ENCODE peak calls at places on chromosomes 6 and 20, in seven cellular contexts. M is HepG2, V is H1, J is HCT116, T is GM12878, Y is WTC11, E is K562. S is an unnamed sample.

GRCh38 chr6:163489584-163489983 is 75.1 kb downstream of the QKI start:
- DNase-seq in M (no peak), V (no peak), J (no peak), T (no peak), Y (no peak), E (no peak), S (no peak)

GRCh38 chr6:152979116-152979515 is 3.7 kb downstream of the FBXO5 start:
- DNase-seq in M (no peak), V (no peak), J (no peak), T (no peak), Y (no peak), E (no peak), S (no peak)

GRCh38 chr20:24235740-24236139 is 233.7 kb upstream of the SYNDIG1 start:
- DNase-seq in M (no peak), V (no peak), J (no peak), T (no peak), Y (no peak), E (no peak), S (no peak)

GRCh38 chr6:142074516-142074915 is 58.2 kb upstream of the GJE1 start:
- DNase-seq in M (no peak), V (no peak), J (no peak), T (no peak), Y (no peak), E (no peak), S (no peak)

GRCh38 chr6:141851063-141851462 is 281.7 kb upstream of the GJE1 start:
- DNase-seq in M (no peak), V (no peak), J (no peak), T (no peak), Y (no peak), E (no peak), S (no peak)

GRCh38 chr6:55180258-55180657 is 5.9 kb downstream of the HCRTR2 start:
- DNase-seq in M (no peak), V (no peak), J (no peak), T (no peak), Y (no peak), E (no peak), S (no peak)

GRCh38 chr6:43172127-43173007 is 1.3 kb downstream of the SRF start:
- DNase-seq in M (peak), V (no peak), J (no peak), T (no peak), Y (peak), E (peak), S (peak)

GRCh38 chr6:30441171-30441570 is 48.1 kb upstream of the HLA-E start:
- DNase-seq in M (no peak), V (no peak), J (no peak), T (no peak), Y (no peak), E (no peak), S (no peak)

GRCh38 chr6:73803562-73804221 is 107.7 kb downstream of the CD109 start:
- DNase-seq in M (peak), V (no peak), J (peak), T (no peak), Y (peak), E (peak), S (peak)

GRCh38 chr20:856361-856775 is 22.9 kb downstream of the FAM110A start:
- DNase-seq in M (no peak), V (no peak), J (peak), T (no peak), Y (no peak), E (no peak), S (no peak)

GRCh38 chr6:17354700-17355403 is 38.5 kb upstream of the CAP2 start:
- DNase-seq in M (peak), V (no peak), J (peak), T (peak), Y (no peak), E (no peak), S (no peak)

GRCh38 chr20:53660078-53660909 is 66.7 kb upstream of the ZNF217 start:
- DNase-seq in M (no peak), V (no peak), J (no peak), T (no peak), Y (peak), E (no peak), S (no peak)

GRCh38 chr6:17986656-17987575 is 519 bp downstream of the KIF13A start:
- DNase-seq in M (peak), V (no peak), J (no peak), T (no peak), Y (peak), E (peak), S (peak)

GRCh38 chr6:144066745-144067484 is 28.5 kb downstream of the SF3B5 start:
- DNase-seq in M (no peak), V (no peak), J (no peak), T (peak), Y (no peak), E (no peak), S (no peak)

GRCh38 chr20:37235065-37235464 is 26.5 kb downstream of the GHRH start:
- DNase-seq in M (no peak), V (no peak), J (no peak), T (no peak), Y (no peak), E (no peak), S (no peak)

GRCh38 chr6:164336455-164336854 is 921.9 kb downstream of the QKI start:
- DNase-seq in M (no peak), V (no peak), J (no peak), T (no peak), Y (no peak), E (no peak), S (no peak)

GRCh38 chr6:139801571-139802321 is 427.3 kb upstream of the CITED2 start:
- DNase-seq in M (no peak), V (no peak), J (no peak), T (no peak), Y (no peak), E (no peak), S (peak)

GRCh38 chr6:1536526-1537429 is 72.9 kb upstream of the FOXC1 start:
- DNase-seq in M (no peak), V (no peak), J (no peak), T (no peak), Y (no peak), E (no peak), S (no peak)

GRCh38 chr6:157644043-157644810 is 178.8 kb upstream of the SNX9 start:
- DNase-seq in M (no peak), V (no peak), J (no peak), T (no peak), Y (no peak), E (no peak), S (no peak)

GRCh38 chr20:4195499-4195898 is 180.1 kb upstream of the RNF24 start:
- DNase-seq in M (peak), V (peak), J (no peak), T (no peak), Y (peak), E (peak), S (no peak)

GRCh38 chr20:25254986-25255680 is 7.2 kb downstream of the PYGB start:
- DNase-seq in M (no peak), V (no peak), J (no peak), T (no peak), Y (no peak), E (no peak), S (no peak)

GRCh38 chr6:162153991-162154390 is 573.6 kb downstream of the PRKN start:
- DNase-seq in M (no peak), V (no peak), J (no peak), T (no peak), Y (no peak), E (no peak), S (no peak)

GRCh38 chr6:44858998-44859397 is 469.1 kb upstream of the RUNX2 start:
- DNase-seq in M (no peak), V (no peak), J (no peak), T (no peak), Y (no peak), E (no peak), S (no peak)

GRCh38 chr6:105616521-105616920 is 213.6 kb upstream of the PREP start:
- DNase-seq in M (no peak), V (no peak), J (no peak), T (no peak), Y (no peak), E (no peak), S (no peak)

GRCh38 chr6:143419526-143419925 is 31.0 kb downstream of the ADAT2 start:
- DNase-seq in M (no peak), V (no peak), J (no peak), T (no peak), Y (no peak), E (no peak), S (no peak)

GRCh38 chr20:40160151-40160550 is 528.9 kb downstream of the MAFB start:
- DNase-seq in M (peak), V (peak), J (peak), T (peak), Y (peak), E (peak), S (peak)

GRCh38 chr20:61682114-61682997 is 383.3 kb downstream of the TAF4 start:
- DNase-seq in M (no peak), V (no peak), J (no peak), T (no peak), Y (no peak), E (no peak), S (no peak)

GRCh38 chr6:64034840-64035656 is 399.4 kb downstream of the PHF3 start:
- DNase-seq in M (no peak), V (no peak), J (no peak), T (no peak), Y (no peak), E (no peak), S (no peak)

GRCh38 chr6:47111685-47112084 is 69.6 kb upstream of the ADGRF1 start:
- DNase-seq in M (peak), V (no peak), J (no peak), T (no peak), Y (no peak), E (no peak), S (no peak)

GRCh38 chr20:20413801-20414200 is 45.9 kb downstream of the INSM1 start:
- DNase-seq in M (no peak), V (no peak), J (no peak), T (no peak), Y (no peak), E (no peak), S (no peak)

GRCh38 chr20:36344517-36345132 is 38.5 kb downstream of the DLGAP4 start:
- DNase-seq in M (peak), V (no peak), J (peak), T (no peak), Y (peak), E (peak), S (peak)

GRCh38 chr6:26432622-26433021 is 7.7 kb upstream of the BTN3A3 start:
- DNase-seq in M (peak), V (no peak), J (no peak), T (no peak), Y (no peak), E (no peak), S (no peak)

GRCh38 chr20:47670913-47671312 is 114.4 kb downstream of the SULF2 start:
- DNase-seq in M (no peak), V (no peak), J (no peak), T (no peak), Y (no peak), E (no peak), S (no peak)

GRCh38 chr20:36886859-36887778 is 11.2 kb downstream of the TLDC2 start:
- DNase-seq in M (peak), V (peak), J (peak), T (peak), Y (peak), E (peak), S (peak)

GRCh38 chr6:10230533-10230932 is 184.3 kb downstream of the TFAP2A start:
- DNase-seq in M (no peak), V (no peak), J (no peak), T (no peak), Y (no peak), E (no peak), S (no peak)

GRCh38 chr6:39171489-39172376 is 56.7 kb upstream of the SAYSD1 start:
- DNase-seq in M (no peak), V (no peak), J (no peak), T (no peak), Y (no peak), E (no peak), S (no peak)

GRCh38 chr6:53042112-53042511 is 23.1 kb upstream of the FBXO9 start:
- DNase-seq in M (peak), V (no peak), J (peak), T (no peak), Y (no peak), E (no peak), S (no peak)

GRCh38 chr20:46099491-46100287 is 9.9 kb upstream of the NCOA5 start:
- DNase-seq in M (no peak), V (no peak), J (no peak), T (no peak), Y (peak), E (no peak), S (no peak)
- TF ChIP-seq SP1 in M (no peak), V (no peak), J (no peak), T (no peak), Y (no peak), E (no peak), S (no peak)

DNA sequence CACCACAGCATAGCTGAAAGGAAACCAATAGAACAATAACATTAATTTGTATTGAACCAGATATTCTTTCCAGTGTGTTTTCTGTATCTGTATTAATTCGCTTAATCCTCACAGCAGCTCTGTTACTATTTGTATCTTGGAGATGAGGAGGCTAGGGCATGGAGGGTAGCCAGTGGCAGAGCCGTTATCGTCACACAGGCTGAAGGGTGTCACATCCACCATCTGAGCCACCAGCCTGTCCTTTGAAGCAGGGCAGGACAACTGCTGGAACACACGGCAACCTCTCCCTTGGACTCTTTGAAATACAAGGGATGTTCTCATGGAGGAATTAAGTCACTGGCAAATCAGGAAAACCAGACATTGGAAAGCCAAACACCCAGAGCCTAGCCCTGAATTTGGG is 628.0 kb upstream of the CDH4 start:
- DNase-seq in M (no peak), V (no peak), J (no peak), T (no peak), Y (no peak), E (no peak), S (no peak)
- TF ChIP-seq SP1 in M (no peak), V (no peak), J (no peak), T (no peak), Y (no peak), E (no peak), S (no peak)

GRCh38 chr6:108837236-108837971 is 10.8 kb upstream of the ARMC2 start:
- DNase-seq in M (no peak), V (no peak), J (no peak), T (no peak), Y (no peak), E (no peak), S (no peak)

GRCh38 chr6:108839068-108839467 is 9.2 kb upstream of the ARMC2 start:
- DNase-seq in M (no peak), V (no peak), J (no peak), T (no peak), Y (no peak), E (no peak), S (no peak)

GRCh38 chr6:108840919-108841318 is 7.3 kb upstream of the ARMC2 start:
- DNase-seq in M (no peak), V (no peak), J (no peak), T (no peak), Y (no peak), E (no peak), S (no peak)

GRCh38 chr6:108836061-108836460 is 12.2 kb upstream of the ARMC2 start:
- DNase-seq in M (no peak), V (no peak), J (no peak), T (no peak), Y (no peak), E (no peak), S (no peak)

GRCh38 chr6:108838101-108838717 is 10.0 kb upstream of the ARMC2 start:
- DNase-seq in M (no peak), V (no peak), J (no peak), T (no peak), Y (peak), E (no peak), S (no peak)
- TF ChIP-seq SP1 in M (no peak), V (no peak), J (no peak), T (no peak), Y (no peak), E (no peak), S (no peak)

GRCh38 chr6:137975058-137975940 is 108.2 kb downstream of the TNFAIP3 start:
- DNase-seq in M (peak), V (no peak), J (peak), T (peak), Y (no peak), E (no peak), S (no peak)
- TF ChIP-seq SP1 in M (no peak), V (no peak), J (no peak), T (no peak), Y (no peak), E (no peak), S (no peak)

DNA sequence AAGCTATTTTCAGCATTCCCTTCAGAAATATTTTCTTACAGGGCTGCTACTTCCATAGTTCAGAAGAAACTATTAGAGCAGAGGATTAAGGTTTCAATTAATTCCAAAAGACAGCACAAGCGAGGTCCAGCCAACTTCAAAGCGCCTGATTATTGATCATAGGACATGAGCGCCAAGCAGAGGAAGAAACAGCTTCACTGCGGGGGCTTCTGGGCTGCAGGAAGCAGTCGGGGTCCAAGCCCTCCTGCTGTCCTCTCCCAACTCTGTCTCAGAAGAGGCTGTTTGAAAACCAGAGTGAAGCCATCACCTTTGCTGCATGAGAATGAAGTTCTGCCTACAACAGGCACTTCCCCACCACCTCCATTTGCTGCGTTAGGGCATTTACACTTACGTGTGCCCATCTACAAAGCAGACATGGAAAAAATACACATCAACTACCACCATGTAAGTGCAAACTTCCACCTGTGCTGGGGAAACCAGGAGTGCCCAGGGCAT is 23.9 kb downstream of the SUMO4 start:
- DNase-seq in M (no peak), V (no peak), J (no peak), T (no peak), Y (no peak), E (no peak), S (no peak)
- TF ChIP-seq SP1 in M (no peak), V (no peak), J (no peak), T (no peak), Y (no peak), E (no peak), S (no peak)

GRCh38 chr6:166433096-166433495 is 50.4 kb upstream of the MPC1 start:
- DNase-seq in M (no peak), V (no peak), J (no peak), T (no peak), Y (no peak), E (no peak), S (no peak)
- TF ChIP-seq SP1 in M (no peak), V (no peak), J (no peak), T (no peak), Y (no peak), E (no peak), S (no peak)

GRCh38 chr6:135268740-135269139 is 87.6 kb downstream of the MYB start:
- DNase-seq in M (no peak), V (no peak), J (no peak), T (no peak), Y (no peak), E (no peak), S (no peak)

GRCh38 chr6:135268263-135268662 is 87.2 kb downstream of the MYB start:
- DNase-seq in M (no peak), V (no peak), J (no peak), T (no peak), Y (no peak), E (no peak), S (no peak)

GRCh38 chr6:135271626-135272025 is 90.5 kb downstream of the MYB start:
- DNase-seq in M (no peak), V (no peak), J (no peak), T (no peak), Y (no peak), E (no peak), S (no peak)

GRCh38 chr6:135269399-135270005 is 88.4 kb downstream of the MYB start:
- DNase-seq in M (no peak), V (no peak), J (no peak), T (no peak), Y (no peak), E (no peak), S (no peak)

DNA sequence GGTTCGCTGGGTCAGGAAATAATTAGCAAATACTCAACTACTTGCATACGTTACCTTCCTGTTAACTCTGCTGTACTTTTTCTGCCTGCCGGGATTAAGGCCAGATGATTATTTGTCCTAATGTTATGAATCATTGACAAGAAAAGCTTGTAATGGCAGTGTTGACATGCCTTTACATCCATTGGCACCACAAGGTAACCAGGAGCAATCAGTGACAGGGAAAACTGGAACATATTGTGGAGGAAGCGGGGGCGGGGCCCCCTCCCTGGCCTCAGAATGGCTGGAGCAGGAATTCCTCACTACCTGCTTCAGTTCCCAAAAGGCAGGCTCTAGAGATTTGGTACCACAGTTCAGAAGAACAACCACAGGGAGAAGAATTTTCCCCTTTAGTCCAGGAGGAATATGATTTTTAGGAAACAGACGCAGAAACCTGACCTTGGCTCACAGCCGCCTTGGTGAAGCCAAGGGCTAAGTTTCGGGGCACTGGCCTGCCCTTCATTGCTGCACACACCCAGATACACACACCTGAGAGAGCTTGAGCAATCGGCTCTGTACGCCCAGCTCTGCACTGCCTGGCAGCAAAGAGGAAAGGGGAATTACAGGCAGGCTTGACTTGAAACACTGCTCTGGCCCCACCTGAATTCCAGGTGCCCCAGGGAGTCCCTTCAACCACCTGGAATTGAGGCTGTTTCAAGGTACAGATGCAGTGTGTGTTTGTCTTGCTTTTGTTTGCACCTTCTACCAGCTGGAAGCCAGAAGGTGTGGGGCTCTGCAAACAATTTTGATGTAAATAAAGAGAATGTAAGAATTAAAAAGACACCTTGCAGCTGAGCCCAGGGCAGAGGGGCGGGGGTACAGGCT is 89.8 kb downstream of the MYB start:
- DNase-seq in M (no peak), V (peak), J (no peak), T (no peak), Y (peak), E (no peak), S (no peak)
- TF ChIP-seq SP1 in M (no peak), V (peak), J (no peak), T (no peak), Y (peak), E (no peak), S (no peak)

GRCh38 chr6:11772109-11772830 is 6.3 kb downstream of the ADTRP start:
- DNase-seq in M (no peak), V (no peak), J (peak), T (no peak), Y (no peak), E (no peak), S (no peak)
- TF ChIP-seq SP1 in M (no peak), V (no peak), J (peak), T (no peak), Y (no peak), E (no peak), S (no peak)

GRCh38 chr6:35048631-35049083 is 92.5 kb downstream of the TCP11 start:
- DNase-seq in M (no peak), V (no peak), J (no peak), T (no peak), Y (peak), E (no peak), S (no peak)
- TF ChIP-seq SP1 in M (no peak), V (no peak), J (no peak), T (no peak), Y (no peak), E (no peak), S (no peak)